ENCODE peak calls at places on chromosomes 4 and X, in nine cellular contexts. B is immature natural killer cell, O is right atrium auricular region, F is neural crest cell, C is dermis blood vessel endothelial cell, P is mesothelial cell of epicardium, I is fibroblast of mammary gland, G is ACHN, Z is A172. N is an unnamed sample.

GRCh38 chr4:158176108-158176507 is 3.3 kb upstream of the GASK1B start:
- DNase-seq in B (no peak), O (no peak), F (no peak), C (no peak), P (no peak), I (peak; percentile 48), G (peak; percentile 51), Z (peak; percentile 61), N (no peak)

GRCh38 chr4:61094854-61095598 is 105.1 kb upstream of the ADGRL3 start:
- DNase-seq in B (no peak), O (no peak), F (no peak), C (no peak), P (no peak), I (no peak), G (no peak), Z (peak; percentile 2), N (no peak)

GRCh38 chr4:95511477-95511876 is 37.3 kb downstream of the UNC5C start:
- DNase-seq in B (no peak), O (no peak), F (no peak), C (no peak), P (no peak), I (no peak), G (no peak), Z (no peak), N (no peak)

GRCh38 chrX:19640693-19641374 is 125.5 kb upstream of the MAP3K15 start:
- DNase-seq in B (no peak), O (no peak), F (no peak), C (no peak), P (no peak), I (no peak), G (no peak), Z (peak; percentile 17), N (no peak)

GRCh38 chr4:168621806-168622589 is 125.1 kb downstream of the PALLD start:
- DNase-seq in B (no peak), O (no peak), F (no peak), C (no peak), P (no peak), I (peak; percentile 79), G (no peak), Z (peak; percentile 49), N (no peak)

GRCh38 chr4:75243570-75243969 is 270.6 kb downstream of the RCHY1 start:
- DNase-seq in B (no peak), O (no peak), F (no peak), C (no peak), P (no peak), I (no peak), G (no peak), Z (no peak), N (no peak)

GRCh38 chr4:46676364-46676763 is 232.7 kb downstream of the COX7B2 start:
- DNase-seq in B (no peak), O (no peak), F (no peak), C (no peak), P (no peak), I (no peak), G (no peak), Z (no peak), N (no peak)

GRCh38 chrX:50402886-50403285 is 67.7 kb downstream of the DGKK start:
- DNase-seq in B (no peak), O (no peak), F (no peak), C (no peak), P (no peak), I (no peak), G (no peak), Z (no peak), N (no peak)

GRCh38 chrX:45889471-45889870 is 655.8 kb downstream of the ZNF674 start:
- DNase-seq in B (no peak), O (no peak), F (no peak), C (peak; percentile 43), P (no peak), I (peak; percentile 68), G (no peak), Z (peak; percentile 41), N (no peak)

GRCh38 chr4:94507708-94508107 is 56.0 kb downstream of the PDLIM5 start:
- DNase-seq in B (no peak), O (peak; percentile 79), F (no peak), C (peak; percentile 54), P (no peak), I (peak; percentile 98), G (peak; percentile 27), Z (peak; percentile 60), N (no peak)

GRCh38 chr4:137421796-137422195 is 110.5 kb downstream of the PCDH18 start:
- DNase-seq in B (no peak), O (no peak), F (no peak), C (no peak), P (no peak), I (peak; percentile 64), G (no peak), Z (peak; percentile 2), N (no peak)

GRCh38 chr4:2280531-2281300 is 18.8 kb upstream of the MXD4 start:
- DNase-seq in B (no peak), O (no peak), F (no peak), C (peak; percentile 29), P (no peak), I (no peak), G (no peak), Z (no peak), N (no peak)

GRCh38 chr4:7387925-7388324 is 46.8 kb downstream of the PSAPL1 start:
- DNase-seq in B (no peak), O (peak; percentile 5), F (no peak), C (no peak), P (no peak), I (no peak), G (no peak), Z (no peak), N (no peak)

GRCh38 chrX:24426921-24427746 is 38.0 kb upstream of the PDK3 start:
- DNase-seq in B (no peak), O (no peak), F (no peak), C (peak; percentile 3), P (no peak), I (peak; percentile 28), G (no peak), Z (no peak), N (no peak)

GRCh38 chr4:168475745-168476144 is 4.5 kb downstream of the DDX60L start:
- DNase-seq in B (no peak), O (no peak), F (no peak), C (peak; percentile 32), P (no peak), I (peak; percentile 11), G (peak; percentile 46), Z (no peak), N (no peak)

GRCh38 chr4:102608190-102608589 is 107.0 kb downstream of the NFKB1 start:
- DNase-seq in B (no peak), O (no peak), F (no peak), C (no peak), P (no peak), I (peak; percentile 44), G (no peak), Z (no peak), N (no peak)

GRCh38 chr4:40193018-40193571 is 3.7 kb upstream of the RHOH start:
- DNase-seq in B (no peak), O (no peak), F (no peak), C (no peak), P (no peak), I (no peak), G (no peak), Z (no peak), N (peak; percentile 63)

GRCh38 chr4:31417051-31417450 is 696.9 kb downstream of the PCDH7 start:
- DNase-seq in B (no peak), O (no peak), F (no peak), C (no peak), P (no peak), I (no peak), G (no peak), Z (no peak), N (no peak)

GRCh38 chrX:25810202-25810601 is 327.9 kb upstream of the MAGEB18 start:
- DNase-seq in B (no peak), O (no peak), F (no peak), C (peak; percentile 8), P (no peak), I (peak; percentile 2), G (no peak), Z (peak; percentile 89), N (no peak)

GRCh38 chr4:122548452-122548851 is 72.4 kb downstream of the IL21 start:
- DNase-seq in B (no peak), O (no peak), F (no peak), C (peak; percentile 12), P (no peak), I (no peak), G (no peak), Z (peak; percentile 39), N (no peak)

N was measured in NCI-H526 treated with DMSO at 0.1 percent for 48 hours.